ENCODE peak calls at places on chromosomes 13 and 19, in eight cellular contexts. U is body of pancreas; N is activated T-helper 1 cell treated with anti-CD3 and anti-CD28 coated beads, Interleukin-12 subunit alpha, Interleukin-12 subunit beta, Interleukin-2, Interleukin-4 antibody, amounts not matched to agents 30 ng/mL and 10 ng/mL and 1 ng/mL, durations not matched to agents 14 hours and 24 hours and 36 hours; A is NCI-H2081; I is stimulated activated CD4-positive, alpha-beta T cell treated with anti-CD3 and anti-CD28 coated beads, Interleukin-4, amount 100 ng/mL, for 1 hour; G is C1 segment of cervical spinal cord; T is EL; B is AG08396. R is an unnamed sample.

GRCh38 chr13:23185542-23185941 is 4.8 kb downstream of the SGCG start:
- DNase-seq in U (no peak), N (no peak), A (no peak), I (no peak), G (no peak), T (no peak), B (no peak), R (no peak)

GRCh38 chr13:29901714-29902631 is 51.6 kb upstream of the UBL3 start:
- DNase-seq in U (peak; percentile 48), N (peak; percentile 43), A (no peak), I (peak; percentile 27), G (no peak), T (peak; percentile 94), B (peak; percentile 71), R (peak; percentile 9)

GRCh38 chr13:30429721-30430694 is 7.7 kb downstream of the UBE2L5 start:
- DNase-seq in U (no peak), N (no peak), A (no peak), I (no peak), G (no peak), T (peak; percentile 90), B (peak; percentile 77), R (no peak)

GRCh38 chr19:7883796-7884570 is 4.3 kb upstream of the LRRC8E start:
- DNase-seq in U (no peak), N (no peak), A (no peak), I (no peak), G (no peak), T (peak; percentile 72), B (no peak), R (no peak)

GRCh38 chr19:10988921-10989320 is 28.1 kb downstream of the SMARCA4 start:
- DNase-seq in U (no peak), N (no peak), A (no peak), I (no peak), G (no peak), T (no peak), B (no peak), R (no peak)

GRCh38 chr13:29125934-29126424 is 305.8 kb downstream of the MTUS2 start:
- DNase-seq in U (no peak), N (no peak), A (no peak), I (no peak), G (no peak), T (no peak), B (no peak), R (no peak)

GRCh38 chr13:101868585-101869469 is 416.4 kb downstream of the ITGBL1 start:
- DNase-seq in U (no peak), N (no peak), A (peak; percentile 63), I (no peak), G (no peak), T (no peak), B (no peak), R (peak; percentile 57)

GRCh38 chr19:10811391-10812111 is 24.5 kb downstream of the TMED1 start:
- DNase-seq in U (no peak), N (no peak), A (no peak), I (no peak), G (no peak), T (no peak), B (no peak), R (no peak)

GRCh38 chr13:51125495-51126226 is 14.6 kb upstream of the C13orf42 start:
- DNase-seq in U (peak; percentile 70), N (peak; percentile 25), A (peak; percentile 77), I (peak; percentile 33), G (peak; percentile 9), T (peak; percentile 51), B (peak; percentile 65), R (peak; percentile 50)

GRCh38 chr19:35169226-35169995 is 14.9 kb downstream of the FXYD5 start:
- DNase-seq in U (no peak), N (no peak), A (no peak), I (no peak), G (no peak), T (no peak), B (no peak), R (no peak)

GRCh38 chr13:48923376-48923775 is 52.3 kb upstream of the FNDC3A start:
- DNase-seq in U (no peak), N (no peak), A (no peak), I (no peak), G (no peak), T (no peak), B (no peak), R (no peak)

GRCh38 chr13:113573065-113573464 is 11.5 kb upstream of the TFDP1 start:
- DNase-seq in U (no peak), N (no peak), A (no peak), I (no peak), G (no peak), T (no peak), B (no peak), R (no peak)

GRCh38 chr13:52707375-52707774 is 32.2 kb downstream of the CNMD start:
- DNase-seq in U (no peak), N (no peak), A (peak; percentile 12), I (no peak), G (no peak), T (no peak), B (no peak), R (peak; percentile 3)

GRCh38 chr19:51994048-51994644 is 7.5 kb upstream of the ZNF350 start:
- DNase-seq in U (no peak), N (no peak), A (no peak), I (no peak), G (no peak), T (no peak), B (no peak), R (no peak)

GRCh38 chr19:5804516-5805464 is at the start of gene NRTN:
- DNase-seq in U (peak; percentile 60), N (no peak), A (peak; percentile 27), I (peak; percentile 63), G (no peak), T (no peak), B (peak; percentile 68), R (peak; percentile 68)

GRCh38 chr13:95530178-95530577 is 22.3 kb upstream of the CLDN10 start:
- DNase-seq in U (peak; percentile 70), N (no peak), A (peak; percentile 45), I (no peak), G (no peak), T (peak; percentile 50), B (no peak), R (peak; percentile 64)

GRCh38 chr13:46778879-46779278 is 18.1 kb downstream of the ESD start:
- DNase-seq in U (no peak), N (no peak), A (no peak), I (no peak), G (no peak), T (peak; percentile 41), B (no peak), R (no peak)

GRCh38 chr13:113172419-113172926 is 14.0 kb downstream of the PROZ start:
- DNase-seq in U (no peak), N (no peak), A (no peak), I (no peak), G (no peak), T (no peak), B (no peak), R (no peak)

GRCh38 chr13:35857769-35858168 is 273.4 kb downstream of the DCLK1 start:
- DNase-seq in U (no peak), N (no peak), A (no peak), I (no peak), G (no peak), T (peak; percentile 66), B (peak; percentile 30), R (no peak)

GRCh38 chr19:39797083-39797482 is 18.4 kb downstream of the LEUTX start:
- DNase-seq in U (no peak), N (no peak), A (no peak), I (no peak), G (no peak), T (no peak), B (no peak), R (no peak)

GRCh38 chr19:54325194-54325621 is 12.2 kb upstream of the LILRA5 start:
- DNase-seq in U (peak; percentile 40), N (peak; percentile 27), A (peak; percentile 1), I (peak; percentile 13), G (no peak), T (peak; percentile 34), B (peak; percentile 49), R (peak; percentile 2)

GRCh38 chr13:99218545-99218944 is 17.9 kb downstream of the UBAC2 start:
- DNase-seq in U (peak; percentile 79), N (no peak), A (no peak), I (no peak), G (no peak), T (no peak), B (no peak), R (no peak)

GRCh38 chr13:106649495-106649894 is 81.6 kb upstream of the ARGLU1 start:
- DNase-seq in U (no peak), N (no peak), A (no peak), I (no peak), G (no peak), T (peak; percentile 2), B (peak; percentile 26), R (no peak)

GRCh38 chr13:79062291-79062690 is 343.8 kb downstream of the RBM26 start:
- DNase-seq in U (no peak), N (no peak), A (no peak), I (no peak), G (no peak), T (no peak), B (no peak), R (no peak)

GRCh38 chr13:39263033-39263432 is 224.8 kb downstream of the NHLRC3 start:
- DNase-seq in U (peak; percentile 46), N (peak; percentile 14), A (peak; percentile 74), I (peak; percentile 31), G (peak; percentile 17), T (peak; percentile 50), B (peak; percentile 33), R (peak; percentile 53)

GRCh38 chr13:101178394-101178793 is 237.9 kb downstream of the NALCN start:
- DNase-seq in U (peak; percentile 3), N (no peak), A (no peak), I (no peak), G (no peak), T (no peak), B (no peak), R (no peak)

GRCh38 chr19:48608798-48609263 is 2.3 kb downstream of the SPACA4 start:
- DNase-seq in U (no peak), N (peak; percentile 40), A (peak; percentile 58), I (peak; percentile 38), G (no peak), T (peak; percentile 69), B (peak; percentile 77), R (peak; percentile 62)

GRCh38 chr13:51559916-51560315 is 24.3 kb upstream of the WDFY2 start:
- DNase-seq in U (no peak), N (no peak), A (no peak), I (no peak), G (no peak), T (no peak), B (no peak), R (no peak)

R was measured in NCI-H345.